ENCODE peak calls at places on chromosomes 1 and 21, in eight cellular contexts. One of them, this sample, is unnamed.
A peak's percentile ranks its signal among the peaks of the same experiment; 100 is the strongest.

GRCh38 chr1:97108200-97108599 is 386.6 kb downstream of the PTBP2 start:
- DNase-seq in mesendoderm: no peak
- DNase-seq in AG08395: no peak
- DNase-seq in iris pigment epithelial cell: peak; percentile 28
- DNase-seq in NCI-H2081: no peak
- DNase-seq in globus pallidus: no peak
- DNase-seq in kidney tubule cell: peak; percentile 7
- DNase-seq in AG04450: no peak
- DNase-seq in this sample: no peak

GRCh38 chr1:235050911-235051360 is 77.7 kb downstream of the TOMM20 start:
- DNase-seq in globus pallidus: no peak
- DNase-seq in mesendoderm: peak; percentile 62
- DNase-seq in AG08395: peak; percentile 32
- DNase-seq in AG04450: no peak
- DNase-seq in kidney tubule cell: no peak
- DNase-seq in NCI-H2081: no peak
- DNase-seq in iris pigment epithelial cell: peak; percentile 41
- DNase-seq in this sample: peak; percentile 49

GRCh38 chr1:28208818-28209441 is 23.9 kb downstream of the DNAJC8 start:
- DNase-seq in kidney tubule cell: peak; percentile 78
- DNase-seq in iris pigment epithelial cell: peak; percentile 76
- DNase-seq in AG08395: peak; percentile 72
- DNase-seq in mesendoderm: peak; percentile 75
- DNase-seq in AG04450: peak; percentile 51
- DNase-seq in globus pallidus: peak; percentile 79
- DNase-seq in NCI-H2081: peak; percentile 3
- DNase-seq in this sample: peak; percentile 57

GRCh38 chr1:15736666-15737229 is 690 bp downstream of the SLC25A34 start:
- DNase-seq in AG04450: no peak
- DNase-seq in iris pigment epithelial cell: no peak
- DNase-seq in mesendoderm: no peak
- DNase-seq in kidney tubule cell: no peak
- DNase-seq in NCI-H2081: no peak
- DNase-seq in AG08395: no peak
- DNase-seq in globus pallidus: no peak
- DNase-seq in this sample: peak; percentile 67

GRCh38 chr1:20037877-20038276 is 32.1 kb upstream of the PLA2G5 start:
- DNase-seq in mesendoderm: peak; percentile 57
- DNase-seq in AG08395: no peak
- DNase-seq in iris pigment epithelial cell: no peak
- DNase-seq in AG04450: no peak
- DNase-seq in NCI-H2081: no peak
- DNase-seq in globus pallidus: no peak
- DNase-seq in kidney tubule cell: no peak
- DNase-seq in this sample: no peak

GRCh38 chr1:90925928-90926869 is 95.6 kb downstream of the ZNF644 start:
- DNase-seq in iris pigment epithelial cell: peak; percentile 97
- DNase-seq in globus pallidus: no peak
- DNase-seq in AG04450: peak; percentile 34
- DNase-seq in AG08395: peak; percentile 51
- DNase-seq in NCI-H2081: no peak
- DNase-seq in kidney tubule cell: peak; percentile 68
- DNase-seq in mesendoderm: peak; percentile 90
- DNase-seq in this sample: no peak

GRCh38 chr21:38126677-38127271 is 130.0 kb upstream of the KCNJ15 start:
- DNase-seq in kidney tubule cell: peak; percentile 69
- DNase-seq in globus pallidus: peak; percentile 11
- DNase-seq in iris pigment epithelial cell: peak; percentile 49
- DNase-seq in AG08395: peak; percentile 61
- DNase-seq in NCI-H2081: peak; percentile 70
- DNase-seq in mesendoderm: peak; percentile 71
- DNase-seq in AG04450: no peak
- DNase-seq in this sample: peak; percentile 69

GRCh38 chr1:1808206-1808605 is 29.9 kb upstream of the NADK start:
- DNase-seq in iris pigment epithelial cell: no peak
- DNase-seq in mesendoderm: no peak
- DNase-seq in NCI-H2081: no peak
- DNase-seq in globus pallidus: no peak
- DNase-seq in AG04450: no peak
- DNase-seq in AG08395: no peak
- DNase-seq in kidney tubule cell: no peak
- DNase-seq in this sample: no peak

GRCh38 chr1:111448482-111448917 is 556 bp downstream of the WDR77 start:
- DNase-seq in globus pallidus: no peak
- DNase-seq in NCI-H2081: no peak
- DNase-seq in AG04450: no peak
- DNase-seq in kidney tubule cell: peak; percentile 56
- DNase-seq in AG08395: peak; percentile 22
- DNase-seq in mesendoderm: peak; percentile 42
- DNase-seq in iris pigment epithelial cell: peak; percentile 25
- DNase-seq in this sample: peak; percentile 42

GRCh38 chr1:46554236-46555080 is 3.0 kb upstream of the KNCN start:
- DNase-seq in AG08395: no peak
- DNase-seq in globus pallidus: no peak
- DNase-seq in NCI-H2081: no peak
- DNase-seq in iris pigment epithelial cell: no peak
- DNase-seq in mesendoderm: no peak
- DNase-seq in kidney tubule cell: no peak
- DNase-seq in AG04450: no peak
- DNase-seq in this sample: peak; percentile 56

GRCh38 chr1:98991127-98992003 is 13.3 kb downstream of the PLPPR5 start:
- DNase-seq in NCI-H2081: no peak
- DNase-seq in kidney tubule cell: peak; percentile 97
- DNase-seq in AG04450: peak; percentile 47
- DNase-seq in iris pigment epithelial cell: peak; percentile 96
- DNase-seq in globus pallidus: no peak
- DNase-seq in mesendoderm: peak; percentile 78
- DNase-seq in AG08395: peak; percentile 49
- DNase-seq in this sample: no peak

GRCh38 chr1:181149326-181150000 is 61.0 kb downstream of the IER5 start:
- DNase-seq in iris pigment epithelial cell: no peak
- DNase-seq in NCI-H2081: peak; percentile 23
- DNase-seq in kidney tubule cell: no peak
- DNase-seq in AG08395: no peak
- DNase-seq in AG04450: no peak
- DNase-seq in globus pallidus: no peak
- DNase-seq in mesendoderm: no peak
- DNase-seq in this sample: peak; percentile 36

GRCh38 chr1:226638001-226638601 is 89.5 kb downstream of the STUM start:
- DNase-seq in globus pallidus: no peak
- DNase-seq in mesendoderm: no peak
- DNase-seq in AG08395: no peak
- DNase-seq in NCI-H2081: no peak
- DNase-seq in kidney tubule cell: no peak
- DNase-seq in iris pigment epithelial cell: no peak
- DNase-seq in AG04450: no peak
- DNase-seq in this sample: no peak

This sample was measured in H7.